ENCODE peak calls at places on chromosomes 1 and 21, in six cellular contexts. H is heart left ventricle, L is spleen, Y is uterus, K is NB4, R is H54. F is an unnamed sample.

GRCh38 chr1:43435146-43436145 is 18.3 kb downstream of the HYI start:
- DNase-seq in H (no peak), L (peak; percentile 40), Y (peak; percentile 70), K (no peak), R (no peak), F (no peak)

GRCh38 chr1:147897030-147897756 is 5.4 kb upstream of the GJA8 start:
- DNase-seq in H (no peak), L (no peak), Y (no peak), K (no peak), R (no peak), F (no peak)

GRCh38 chr1:77889240-77889637 is 815 bp downstream of the NEXN start:
- DNase-seq in H (no peak), L (no peak), Y (no peak), K (peak; percentile 33), R (no peak), F (no peak)

GRCh38 chr1:118147542-118147941 is 37.5 kb downstream of the SPAG17 start:
- DNase-seq in H (no peak), L (no peak), Y (no peak), K (no peak), R (no peak), F (no peak)

GRCh38 chr21:44556879-44557278 is 1.7 kb downstream of the KRTAP10-3 start:
- DNase-seq in H (no peak), L (no peak), Y (no peak), K (peak; percentile 44), R (no peak), F (no peak)

GRCh38 chr1:88998716-88999115 is 6.3 kb upstream of the KYAT3 start:
- DNase-seq in H (no peak), L (no peak), Y (no peak), K (peak; percentile 77), R (no peak), F (no peak)

GRCh38 chr1:52551476-52552235 is 1.2 kb downstream of the TUT4 start:
- DNase-seq in H (no peak), L (no peak), Y (no peak), K (peak; percentile 43), R (no peak), F (no peak)

GRCh38 chr1:204075116-204075636 is 2.3 kb downstream of the SOX13 start:
- DNase-seq in H (no peak), L (no peak), Y (peak; percentile 53), K (no peak), R (no peak), F (no peak)

GRCh38 chr1:29239142-29239541 is 2.8 kb downstream of the PTPRU start:
- DNase-seq in H (no peak), L (no peak), Y (no peak), K (no peak), R (no peak), F (no peak)

GRCh38 chr1:185238447-185238846 is 78.6 kb downstream of the IVNS1ABP start:
- DNase-seq in H (no peak), L (no peak), Y (no peak), K (peak; percentile 14), R (no peak), F (no peak)

GRCh38 chr1:235892080-235892670 is 25.5 kb upstream of the LYST start:
- DNase-seq in H (no peak), L (no peak), Y (no peak), K (no peak), R (no peak), F (no peak)

GRCh38 chr1:177858222-177858894 is 111.5 kb downstream of the SEC16B start:
- DNase-seq in H (no peak), L (no peak), Y (peak; percentile 20), K (no peak), R (no peak), F (no peak)

GRCh38 chr1:162070825-162071224 is 1.3 kb downstream of the NOS1AP start:
- DNase-seq in H (no peak), L (no peak), Y (no peak), K (no peak), R (no peak), F (no peak)

GRCh38 chr1:232204269-232204668 is 425.7 kb downstream of the SIPA1L2 start:
- DNase-seq in H (no peak), L (no peak), Y (no peak), K (no peak), R (no peak), F (no peak)

GRCh38 chr1:51247499-51247898 is 11.4 kb downstream of the RNF11 start:
- DNase-seq in H (no peak), L (no peak), Y (no peak), K (peak; percentile 37), R (no peak), F (no peak)

GRCh38 chr1:20739225-20739624 is 6.7 kb upstream of the SH2D5 start:
- DNase-seq in H (no peak), L (no peak), Y (no peak), K (no peak), R (no peak), F (no peak)

GRCh38 chr1:5729636-5730145 is 262.5 kb downstream of the NPHP4 start:
- DNase-seq in H (no peak), L (peak; percentile 35), Y (no peak), K (no peak), R (no peak), F (no peak)

GRCh38 chr1:230643887-230644286 is 1.6 kb downstream of the COG2 start:
- DNase-seq in H (no peak), L (no peak), Y (no peak), K (peak; percentile 25), R (no peak), F (no peak)

GRCh38 chr1:230641346-230641745 is 935 bp upstream of the COG2 start:
- DNase-seq in H (no peak), L (no peak), Y (no peak), K (peak; percentile 25), R (peak; percentile 12), F (no peak)

GRCh38 chr1:230641900-230642262 is 400 bp upstream of the COG2 start:
- DNase-seq in H (peak; percentile 30), L (no peak), Y (peak; percentile 16), K (no peak), R (no peak), F (no peak)

GRCh38 chr1:230639714-230640209 is 2.5 kb upstream of the COG2 start:
- DNase-seq in H (no peak), L (no peak), Y (no peak), K (no peak), R (no peak), F (no peak)

DNA sequence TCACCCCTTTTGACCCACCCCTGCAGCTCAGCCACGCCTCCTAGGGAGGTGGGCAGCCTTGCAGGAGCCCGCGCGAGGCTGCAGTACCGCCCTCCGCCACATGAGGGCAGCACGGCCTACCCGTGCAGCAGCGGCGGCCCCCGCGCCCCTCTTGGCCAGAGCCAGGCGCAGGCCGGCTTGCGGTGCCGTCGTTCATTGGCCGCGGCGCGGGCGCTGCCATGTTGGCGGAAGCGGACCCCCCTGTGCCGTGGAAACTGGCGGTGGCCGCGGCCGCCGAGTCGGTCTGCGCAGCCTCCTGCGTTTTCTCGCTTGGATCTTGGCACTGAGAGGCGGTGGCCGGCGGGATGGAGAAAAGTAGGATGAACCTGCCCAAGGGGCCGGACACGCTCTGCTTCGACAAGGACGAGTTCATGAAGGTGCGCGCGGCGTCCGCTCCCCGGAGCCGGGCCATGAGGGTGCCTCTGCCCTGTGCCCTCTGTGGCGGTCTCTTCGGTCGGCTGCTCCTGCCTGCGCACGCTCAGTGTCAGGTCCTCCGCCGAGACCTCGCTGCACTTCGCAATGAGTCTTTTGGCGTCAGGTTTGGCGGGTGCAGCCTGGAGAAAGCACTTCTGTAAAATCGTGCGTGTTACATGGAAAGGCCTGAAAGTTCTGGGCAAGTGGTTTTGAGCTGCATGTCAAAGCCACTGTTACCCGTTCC is at the start of gene COG2:
- DNase-seq in H (peak; percentile 96), L (peak; percentile 99), Y (peak; percentile 88), K (peak; percentile 96), R (peak; percentile 92), F (peak; percentile 96)
- TF ChIP-seq POLR2A in H (peak; percentile 75), L (no peak), Y (peak; percentile 46), K (peak; percentile 74), R (peak; percentile 91), F (peak; percentile 89)

DNA sequence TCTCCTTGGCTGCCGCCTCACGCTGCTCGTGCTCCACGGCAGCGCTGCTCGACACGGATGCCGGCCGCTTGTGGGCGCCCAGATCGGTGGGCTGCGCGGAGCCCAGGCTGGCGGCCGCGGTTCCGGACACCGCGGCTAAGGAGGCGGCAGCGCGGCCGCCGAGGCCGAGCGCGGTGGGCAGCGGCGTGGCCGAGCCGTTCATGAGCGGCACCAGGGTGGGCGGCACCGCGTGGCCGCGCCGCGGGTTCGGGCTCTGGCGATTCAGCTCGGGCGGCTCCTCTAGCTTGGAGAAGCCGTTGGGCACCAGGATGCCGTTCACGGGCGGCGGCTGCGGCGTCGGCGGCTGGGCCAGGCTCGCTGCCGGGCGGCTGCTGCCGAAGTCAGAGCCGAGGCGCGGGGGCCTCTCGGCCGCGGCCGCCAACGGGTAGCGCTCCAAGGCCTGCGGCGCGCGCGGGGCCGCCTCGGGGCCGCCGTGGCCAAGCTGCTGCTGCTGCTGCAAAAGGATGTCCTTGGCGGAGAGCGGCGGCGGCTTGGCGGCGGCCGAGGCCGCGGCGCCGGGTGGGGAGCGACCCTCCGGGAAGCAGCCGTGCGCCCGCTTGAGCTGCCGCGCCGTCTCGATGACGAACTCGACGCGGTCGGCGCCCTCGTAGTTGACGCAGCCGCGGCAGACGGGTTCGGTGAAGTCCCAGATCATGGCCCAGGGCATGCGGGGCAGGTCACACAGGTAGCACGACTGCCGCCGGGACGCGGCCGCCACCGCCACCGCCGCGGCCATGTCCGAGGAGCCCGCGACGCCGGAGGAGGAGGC is 1.1 kb downstream of the IRF2BP2 start:
- DNase-seq in H (peak; percentile 41), L (peak; percentile 95), Y (peak; percentile 50), K (peak; percentile 77), R (no peak), F (no peak)
- TF ChIP-seq POLR2A in H (peak; percentile 18), L (no peak), Y (peak; percentile 22), K (peak; percentile 41), R (no peak), F (peak; percentile 81)

DNA sequence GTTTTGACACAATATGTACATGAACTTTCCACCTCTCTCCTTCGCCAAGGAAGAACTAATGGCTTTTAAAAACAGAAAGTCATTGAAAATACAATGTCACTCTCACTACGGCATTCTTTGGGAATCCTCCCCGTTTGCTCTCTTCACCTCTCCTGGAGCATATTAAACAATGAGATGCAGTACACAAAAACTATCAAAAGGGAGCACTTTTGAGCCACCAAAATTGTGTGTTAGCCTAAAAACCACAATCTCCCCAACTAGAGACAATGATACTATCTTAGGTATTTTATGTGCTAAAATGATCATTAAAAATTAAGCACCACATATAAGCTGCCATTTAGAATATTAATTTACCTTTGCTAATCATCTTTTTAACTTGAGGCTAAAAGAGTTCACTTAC is 425.5 kb downstream of the KCTD3 start:
- DNase-seq in H (no peak), L (no peak), Y (no peak), K (peak; percentile 12), R (peak; percentile 5), F (no peak)
- TF ChIP-seq POLR2A in H (no peak), L (no peak), Y (no peak), K (no peak), R (no peak), F (no peak)

DNA sequence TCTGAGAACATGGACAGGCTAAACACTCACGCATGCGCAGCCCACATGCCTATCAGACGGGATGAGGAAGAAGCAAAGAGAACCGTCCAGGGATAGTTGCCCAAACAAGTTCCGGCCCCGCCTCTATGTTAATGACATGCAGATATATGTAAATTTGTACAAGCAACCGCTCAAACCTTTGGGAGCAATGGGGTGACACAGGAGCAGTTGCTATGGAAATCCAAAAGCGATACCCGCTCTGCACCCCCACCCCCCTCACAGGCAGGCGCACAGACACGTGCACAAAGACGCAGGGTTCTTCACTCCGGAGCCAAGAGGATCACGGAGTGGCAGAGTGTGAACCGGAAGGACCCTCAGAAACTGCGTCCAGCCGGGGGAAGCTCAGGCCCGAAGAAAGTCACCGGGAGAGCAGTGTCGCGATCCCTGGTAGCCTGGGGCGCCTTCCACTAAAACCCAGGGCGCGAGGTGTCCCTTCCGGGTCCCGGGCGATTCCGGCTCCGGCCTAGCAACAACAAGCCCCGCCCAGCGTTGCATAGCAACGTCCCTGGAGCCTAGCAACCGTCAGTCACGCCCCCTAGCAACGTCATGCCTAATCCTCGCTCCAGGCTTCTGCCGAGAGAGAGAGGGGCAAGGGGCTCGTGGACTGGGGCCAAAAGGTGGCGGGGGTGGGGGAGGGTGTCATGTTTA is 24.1 kb upstream of the ADGRB2 start:
- DNase-seq in H (peak; percentile 92), L (peak; percentile 96), Y (peak; percentile 91), K (peak; percentile 69), R (peak; percentile 82), F (peak; percentile 90)
- TF ChIP-seq POLR2A in H (peak; percentile 39), L (no peak), Y (peak; percentile 24), K (no peak), R (peak; percentile 62), F (peak; percentile 74)

F was measured in GM12892.